ENCODE peak calls at places on chromosomes 13 and 19, in eight cellular contexts. B, D, H, T, Y, L, X and C are unnamed samples.
A peak's percentile ranks its signal among the peaks of the same experiment; 100 is the strongest.

GRCh38 chr19:57267294-57267693 is 13.0 kb upstream of the ZNF460 start:
- DNase-seq in B (no peak), D (no peak), H (no peak), T (no peak), Y (no peak), L (no peak), X (no peak), C (no peak)

GRCh38 chr13:109412232-109412935 is 374.0 kb downstream of the IRS2 start:
- DNase-seq in B (peak; percentile 61), D (peak; percentile 49), H (peak; percentile 39), T (no peak), Y (no peak), L (peak; percentile 61), X (peak; percentile 80), C (peak; percentile 17)

GRCh38 chr19:40303765-40304164 is 18.6 kb upstream of the AKT2 start:
- DNase-seq in B (no peak), D (no peak), H (no peak), T (no peak), Y (no peak), L (no peak), X (no peak), C (no peak)

GRCh38 chr19:5128251-5128931 is 159.5 kb downstream of the KDM4B start:
- DNase-seq in B (peak; percentile 88), D (no peak), H (no peak), T (no peak), Y (peak; percentile 32), L (no peak), X (peak; percentile 74), C (no peak)

GRCh38 chr19:14603990-14604387 is 21.1 kb downstream of the CLEC17A start:
- DNase-seq in B (no peak), D (no peak), H (no peak), T (no peak), Y (no peak), L (no peak), X (no peak), C (no peak)

GRCh38 chr13:31081316-31081715 is 80.4 kb downstream of the HSPH1 start:
- DNase-seq in B (no peak), D (no peak), H (no peak), T (no peak), Y (no peak), L (no peak), X (no peak), C (no peak)

GRCh38 chr13:30719521-30719914 is 15.8 kb upstream of the ALOX5AP start:
- DNase-seq in B (no peak), D (no peak), H (no peak), T (no peak), Y (no peak), L (no peak), X (no peak), C (no peak)

GRCh38 chr13:67803118-67803517 is 573.0 kb upstream of the PCDH9 start:
- DNase-seq in B (no peak), D (no peak), H (no peak), T (no peak), Y (no peak), L (no peak), X (no peak), C (no peak)

GRCh38 chr19:42114412-42114811 is 17.8 kb downstream of the POU2F2 start:
- DNase-seq in B (no peak), D (no peak), H (no peak), T (no peak), Y (no peak), L (no peak), X (no peak), C (no peak)

GRCh38 chr13:31781064-31781463 is 41.7 kb downstream of the RXFP2 start:
- DNase-seq in B (no peak), D (no peak), H (no peak), T (no peak), Y (no peak), L (no peak), X (no peak), C (no peak)

DNA sequence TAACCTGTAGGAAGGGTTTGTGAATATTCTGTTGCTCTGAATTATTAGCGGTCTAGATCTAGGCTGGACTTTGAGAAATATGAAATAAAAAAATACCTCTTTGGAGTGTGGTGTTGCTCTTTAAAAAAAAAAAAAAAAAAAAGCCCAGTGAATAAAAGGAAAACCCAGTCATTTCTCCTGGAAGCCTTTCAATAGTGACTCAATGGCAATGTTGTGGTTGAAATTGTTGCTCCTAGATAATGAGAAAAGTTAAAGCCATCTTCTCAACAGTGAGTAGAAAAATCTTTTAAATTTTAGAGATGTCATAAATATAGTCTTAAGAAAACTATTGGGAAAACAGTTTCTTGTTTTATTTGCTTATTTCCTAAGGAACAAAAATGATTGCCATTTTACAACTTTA is 135.3 kb downstream of the RFC3 start:
- DNase-seq in B (no peak), D (no peak), H (no peak), T (no peak), Y (peak; percentile 81), L (no peak), X (peak; percentile 77), C (no peak)
- H3K4me3 ChIP-seq in B (no peak overlapping the region), D (no peak overlapping the region), H (no peak overlapping the region), T (no peak overlapping the region), Y (no peak overlapping the region), L (no peak overlapping the region), X (no peak overlapping the region), C (no peak overlapping the region)

DNA sequence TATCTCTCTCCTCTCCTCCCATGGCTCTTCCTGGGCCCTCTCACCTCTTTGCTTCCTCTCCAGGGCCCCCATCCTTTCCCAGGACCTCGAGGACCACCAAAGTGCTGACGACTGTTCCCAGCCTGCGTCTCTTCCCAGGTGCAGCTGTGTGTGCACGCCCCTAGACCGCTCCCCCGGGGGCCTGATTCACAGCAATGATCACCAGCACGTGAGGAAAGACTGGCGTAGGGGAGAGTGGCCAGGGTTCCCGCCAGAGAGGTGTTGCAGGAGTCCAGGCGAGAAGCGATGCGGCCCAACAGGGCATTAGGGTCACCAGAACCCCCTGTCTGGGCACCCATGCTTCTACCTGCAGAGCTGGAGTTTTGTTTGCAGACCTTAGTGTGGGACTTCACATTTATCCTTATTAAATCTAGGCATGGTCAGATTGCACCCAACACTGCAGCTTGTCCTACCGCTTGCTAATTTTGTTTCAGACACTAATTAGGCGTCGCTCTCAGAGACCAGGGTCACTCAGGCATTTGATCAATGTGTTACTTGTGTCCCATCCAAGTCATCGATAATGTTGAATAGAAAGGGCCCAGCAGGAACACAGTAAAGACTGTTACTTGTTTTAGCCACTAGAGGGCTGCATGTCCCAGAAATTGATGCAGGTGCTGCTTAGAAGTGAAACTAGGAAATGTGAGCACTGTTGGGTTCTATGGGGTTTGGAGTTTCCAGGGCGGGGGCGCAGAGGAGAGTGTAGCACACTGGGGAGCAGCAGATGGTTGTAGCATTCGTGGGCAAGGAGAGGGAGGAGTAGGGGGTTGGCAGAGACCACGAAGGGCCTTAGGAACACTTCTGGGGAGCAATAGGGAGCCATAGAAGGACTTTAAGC is 53.2 kb downstream of the CDADC1 start:
- DNase-seq in B (peak; percentile 54), D (peak; percentile 83), H (peak; percentile 28), T (peak; percentile 59), Y (no peak), L (peak; percentile 52), X (peak; percentile 75), C (peak; percentile 38)
- H3K4me3 ChIP-seq in B (peak overlapping the region; percentile 3), D (no peak overlapping the region), H (no peak overlapping the region), T (no peak overlapping the region), Y (no peak overlapping the region), L (no peak overlapping the region), X (no peak overlapping the region), C (no peak overlapping the region)

DNA sequence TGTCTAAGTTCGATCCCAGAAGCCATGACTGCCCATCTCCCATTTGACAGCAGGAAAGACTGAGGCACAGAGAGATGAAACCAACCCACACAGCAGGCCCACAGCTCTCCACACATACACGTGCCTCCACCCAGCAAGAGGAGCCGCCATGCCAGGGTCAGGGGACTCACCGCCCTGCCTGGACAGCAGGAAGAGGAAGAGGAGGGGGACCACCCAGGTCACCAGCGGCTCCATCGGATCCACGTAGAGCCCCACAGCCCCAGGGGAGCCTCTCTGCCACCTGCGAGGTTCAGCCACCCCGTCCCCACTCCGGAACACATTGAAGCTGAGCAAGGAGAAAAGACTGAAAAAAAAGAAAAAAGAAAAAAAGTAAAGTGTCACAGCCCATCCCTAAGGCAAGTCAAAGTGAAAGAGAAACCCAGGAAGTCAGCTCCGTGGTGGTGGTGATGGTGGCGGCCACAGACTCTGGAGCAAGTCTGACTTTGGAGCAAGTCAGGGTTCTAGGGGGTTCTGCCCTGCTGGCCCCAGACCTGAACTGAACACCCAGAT is at the start of gene IL12RB1:
- DNase-seq in B (no peak), D (peak; percentile 72), H (no peak), T (no peak), Y (no peak), L (no peak), X (no peak), C (no peak)
- H3K4me3 ChIP-seq in B (no peak within 1 kb of the TSS), D (peak within 1 kb of the TSS; percentile 18), H (no peak within 1 kb of the TSS), T (no peak within 1 kb of the TSS), Y (no peak within 1 kb of the TSS), L (no peak within 1 kb of the TSS), X (no peak within 1 kb of the TSS), C (no peak within 1 kb of the TSS)

GRCh38 chr13:36919833-36920611 is at the start of gene SMAD9:
- DNase-seq in B (peak; percentile 84), D (peak; percentile 34), H (peak; percentile 15), T (peak; percentile 62), Y (no peak), L (peak; percentile 57), X (peak; percentile 62), C (no peak)
- H3K4me3 ChIP-seq in B (peak within 1 kb of the TSS; percentile 63), D (peak within 1 kb of the TSS; percentile 53), H (peak within 1 kb of the TSS; percentile 34), T (peak within 1 kb of the TSS; percentile 64), Y (peak within 1 kb of the TSS; percentile 77), L (peak within 1 kb of the TSS; percentile 54), X (peak within 1 kb of the TSS; percentile 75), C (peak within 1 kb of the TSS; percentile 63)